ENCODE peak calls at places on chromosomes 2 and 18, in six cellular contexts. L, R, Y, S, M and B are unnamed samples.

GRCh38 chr2:17805717-17806354 is 10.4 kb upstream of the MSGN1 start:
- DNase-seq in L (no peak), S (no peak), R (no peak), M (no peak), Y (no peak), B (no peak)

GRCh38 chr2:191217580-191217979 is 27.6 kb upstream of the MYO1B start:
- DNase-seq in S (no peak), M (no peak), Y (peak), R (no peak), L (peak), B (no peak)

GRCh38 chr2:206084468-206084869 is 1.5 kb downstream of the INO80D start:
- DNase-seq in R (peak), Y (peak), M (no peak), S (peak), L (peak), B (peak)

GRCh38 chr18:62933261-62933887 is 218.0 kb downstream of the PHLPP1 start:
- DNase-seq in L (no peak), M (no peak), S (no peak), R (no peak), Y (no peak), B (no peak)

GRCh38 chr2:119741868-119742267 is 17.9 kb upstream of the PTPN4 start:
- DNase-seq in L (no peak), M (no peak), R (no peak), Y (no peak), S (no peak), B (no peak)

GRCh38 chr18:75247041-75247551 is 36.5 kb downstream of the TSHZ1 start:
- DNase-seq in M (no peak), L (peak), R (no peak), S (no peak), Y (peak), B (no peak)

GRCh38 chr2:120262761-120263428 is 10.2 kb downstream of the RALB start:
- DNase-seq in S (peak), R (no peak), L (peak), M (no peak), Y (peak), B (no peak)

GRCh38 chr18:45777393-45777792 is 48.1 kb upstream of the SIGLEC15 start:
- DNase-seq in R (no peak), S (no peak), M (no peak), L (peak), Y (peak), B (no peak)

GRCh38 chr2:36438454-36438977 is 82.9 kb downstream of the CRIM1 start:
- DNase-seq in M (no peak), R (no peak), S (peak), Y (peak), L (peak), B (no peak)

GRCh38 chr18:8329186-8329771 is 280.0 kb upstream of the RAB12 start:
- DNase-seq in S (peak), M (no peak), L (peak), Y (peak), R (no peak), B (no peak)

GRCh38 chr2:217918220-217919024 is 84.4 kb downstream of the TNS1 start:
- DNase-seq in L (peak), S (no peak), M (no peak), R (peak), Y (peak), B (peak)

GRCh38 chr2:45156605-45157004 is 147.4 kb upstream of the SIX2 start:
- DNase-seq in S (no peak), M (no peak), Y (no peak), L (no peak), R (no peak), B (no peak)

GRCh38 chr2:33602216-33602830 is 3.2 kb upstream of the FAM98A start:
- DNase-seq in S (peak), R (no peak), M (no peak), L (peak), Y (peak), B (no peak)

GRCh38 chr2:239157269-239157668 is 243.6 kb downstream of the HDAC4 start:
- DNase-seq in Y (no peak), R (peak), M (no peak), L (no peak), S (peak), B (no peak)

GRCh38 chr2:95267458-95268207 is 6.6 kb upstream of the PROM2 start:
- DNase-seq in L (peak), R (peak), M (peak), Y (no peak), S (no peak), B (peak)

GRCh38 chr2:85277416-85278158 is 50.2 kb downstream of the TGOLN2 start:
- DNase-seq in Y (peak), M (no peak), R (no peak), S (no peak), L (peak), B (no peak)

GRCh38 chr2:381181-381580 is 93.3 kb upstream of the ALKAL2 start:
- DNase-seq in L (no peak), S (no peak), R (no peak), Y (no peak), M (no peak), B (no peak)

GRCh38 chr2:126657146-126657635 is 1.2 kb downstream of the GYPC start:
- DNase-seq in L (peak), R (peak), S (peak), Y (peak), M (no peak), B (no peak)
- H2BK5ac ChIP-seq in L (peak), R (no peak), S (peak), Y (peak), M (peak), B (no peak)

GRCh38 chr2:228681979-228682378 is 500.5 kb upstream of the SPHKAP start:
- DNase-seq in S (no peak), L (no peak), Y (no peak), M (no peak), R (no peak), B (no peak)

GRCh38 chr2:228678110-228678509 is 496.6 kb upstream of the SPHKAP start:
- DNase-seq in Y (no peak), R (no peak), S (no peak), M (no peak), L (no peak), B (no peak)

GRCh38 chr2:228675715-228676114 is 494.2 kb upstream of the SPHKAP start:
- DNase-seq in Y (no peak), M (no peak), R (no peak), L (no peak), S (no peak), B (no peak)

DNA sequence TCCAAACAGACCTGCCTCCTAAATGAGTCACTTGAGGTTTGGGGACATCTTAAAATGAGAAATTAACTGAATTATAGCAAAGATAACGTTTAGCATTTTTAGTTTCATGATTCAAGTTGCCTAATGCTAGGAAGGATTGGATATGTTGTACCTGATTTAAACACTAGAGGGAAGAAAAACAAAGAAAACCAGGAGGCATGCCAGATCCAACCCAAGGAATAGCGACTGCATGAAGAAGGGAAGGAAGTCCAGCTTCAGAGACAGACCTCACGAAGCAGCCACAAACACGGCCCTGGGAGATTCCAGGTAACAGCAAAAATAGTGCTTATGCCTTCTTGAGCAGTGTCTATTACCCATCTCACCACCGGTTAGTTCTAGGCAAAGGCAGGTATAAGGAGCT is 499.9 kb upstream of the SPHKAP start:
- DNase-seq in M (no peak), S (peak), Y (peak), R (peak), L (peak), B (no peak)
- H2AFZ ChIP-seq in M (peak), S (no peak), Y (no peak), R (no peak), L (no peak), B (no peak)

GRCh38 chr2:226752887-226753286 is 46.7 kb downstream of the IRS1 start:
- DNase-seq in L (no peak), S (no peak), Y (no peak), M (no peak), R (no peak), B (no peak)

GRCh38 chr2:226759768-226760167 is 39.9 kb downstream of the IRS1 start:
- DNase-seq in M (no peak), S (no peak), Y (no peak), R (no peak), L (no peak), B (no peak)

GRCh38 chr2:226754821-226755536 is 44.6 kb downstream of the IRS1 start:
- DNase-seq in M (no peak), L (peak), S (no peak), R (no peak), Y (peak), B (no peak)

GRCh38 chr2:226758886-226759660 is 40.5 kb downstream of the IRS1 start:
- DNase-seq in M (no peak), Y (peak), R (no peak), L (peak), S (no peak), B (no peak)

GRCh38 chr2:226756131-226756530 is 43.5 kb downstream of the IRS1 start:
- DNase-seq in S (peak), Y (peak), R (no peak), M (no peak), L (peak), B (no peak)
- H2BK5ac ChIP-seq in S (no peak), Y (no peak), R (no peak), M (no peak), L (peak), B (no peak)

DNA sequence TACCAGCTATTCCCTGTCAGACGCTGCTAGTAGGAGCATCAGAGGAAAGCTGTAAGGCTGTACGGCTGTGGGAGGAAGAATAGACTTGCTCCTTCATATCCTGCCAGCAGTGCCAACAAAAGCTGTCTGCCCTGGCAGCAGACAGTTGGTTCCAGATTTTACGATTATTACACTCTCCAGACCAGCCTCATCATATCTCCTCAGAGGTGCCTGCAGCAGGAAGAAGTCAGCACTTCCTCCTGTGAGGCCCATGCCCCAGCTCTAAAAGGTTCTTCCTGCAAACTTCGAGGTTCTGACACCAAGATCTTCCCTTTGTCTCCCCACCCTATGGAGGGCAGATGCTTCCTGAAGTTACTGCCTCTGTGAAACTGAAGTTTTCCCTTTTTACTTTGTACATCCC is 537.7 kb upstream of the PKDCC start:
- DNase-seq in R (no peak), Y (no peak), L (no peak), S (no peak), M (no peak), B (no peak)
- H2AFZ ChIP-seq in R (no peak), Y (no peak), L (no peak), S (no peak), M (no peak), B (no peak)

DNA sequence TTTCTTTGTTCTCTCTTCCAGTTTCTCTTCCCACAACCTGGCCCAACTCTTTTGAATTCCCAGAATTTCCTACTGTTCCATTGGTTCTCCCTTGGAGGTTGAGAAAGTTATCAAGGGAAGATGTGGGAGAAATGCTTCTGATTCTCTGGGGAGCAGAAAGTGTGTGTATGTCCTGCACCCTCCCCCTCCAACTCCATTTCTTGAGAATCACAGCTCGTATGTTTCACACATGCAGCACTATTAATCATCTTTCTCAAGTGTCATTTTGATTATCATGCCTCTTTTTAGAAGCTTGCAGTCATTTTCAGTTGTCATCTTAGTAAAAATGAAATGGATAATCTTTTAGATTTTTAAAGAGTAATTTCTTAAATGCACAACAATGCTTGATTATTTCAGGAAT is 296.8 kb upstream of the SLC39A10 start:
- DNase-seq in S (no peak), L (no peak), R (no peak), M (no peak), Y (no peak), B (no peak)
- H2BK5ac ChIP-seq in S (no peak), L (no peak), R (no peak), M (no peak), Y (no peak), B (no peak)

GRCh38 chr2:200253631-200254030 is 52.9 kb upstream of the SPATS2L start:
- DNase-seq in L (peak), S (no peak), R (no peak), M (no peak), Y (peak), B (no peak)

GRCh38 chr2:200255549-200255948 is 50.9 kb upstream of the SPATS2L start:
- DNase-seq in L (no peak), Y (no peak), M (no peak), R (no peak), S (no peak), B (no peak)

GRCh38 chr2:200257570-200257969 is 48.9 kb upstream of the SPATS2L start:
- DNase-seq in S (no peak), Y (no peak), L (no peak), R (no peak), M (no peak), B (no peak)

GRCh38 chr2:200254788-200255187 is 51.7 kb upstream of the SPATS2L start:
- DNase-seq in S (no peak), R (no peak), M (no peak), L (no peak), Y (no peak), B (no peak)

GRCh38 chr2:200252661-200253067 is 53.8 kb upstream of the SPATS2L start:
- DNase-seq in S (no peak), Y (peak), L (peak), M (no peak), R (no peak), B (no peak)
- H2AFZ ChIP-seq in S (no peak), Y (peak), L (peak), M (peak), R (peak), B (peak)